ENCODE peak calls at places on chromosomes 13 and 19, in seven cellular contexts. C, J, O, G, Z, Q and R are unnamed samples.

GRCh38 chr13:110916671-110917142 is 1.8 kb upstream of the ANKRD10 start:
- DNase-seq in Z (no peak), G (no peak), O (no peak), J (peak; percentile 82), C (no peak), Q (peak; percentile 37), R (no peak)

GRCh38 chr13:67651908-67652307 is 421.8 kb upstream of the PCDH9 start:
- DNase-seq in C (no peak), O (no peak), G (no peak), Z (no peak), Q (no peak), J (no peak), R (no peak)

GRCh38 chr13:73598021-73598712 is 536.0 kb downstream of the KLF12 start:
- DNase-seq in O (no peak), G (no peak), J (peak; percentile 30), C (peak; percentile 4), Q (peak; percentile 41), Z (peak; percentile 93), R (no peak)

GRCh38 chr19:3198901-3199700 is 13.4 kb downstream of the NCLN start:
- DNase-seq in Q (no peak), O (no peak), J (no peak), G (no peak), C (no peak), Z (no peak), R (no peak)

GRCh38 chr19:8319807-8320520 is 1.2 kb downstream of the NDUFA7 start:
- DNase-seq in G (no peak), C (no peak), J (no peak), Q (no peak), O (no peak), Z (no peak), R (no peak)

GRCh38 chr13:23202383-23202782 is 21.6 kb downstream of the SGCG start:
- DNase-seq in C (no peak), Z (no peak), G (no peak), J (peak; percentile 39), Q (no peak), O (no peak), R (no peak)

GRCh38 chr19:11624064-11624463 is 26.8 kb downstream of the ZNF627 start:
- DNase-seq in Q (peak; percentile 15), G (no peak), J (peak; percentile 79), O (no peak), Z (peak; percentile 61), C (no peak), R (no peak)

GRCh38 chr13:89066868-89067466 is 1395.8 kb downstream of the SLITRK5 start:
- DNase-seq in G (peak; percentile 21), O (peak; percentile 38), C (peak; percentile 13), J (peak; percentile 46), Q (peak; percentile 77), Z (peak; percentile 68), R (peak; percentile 19)

GRCh38 chr19:17448190-17448967 is at the start of gene TMEM221:
- DNase-seq in C (peak; percentile 51), Q (peak; percentile 79), J (peak; percentile 69), O (no peak), G (no peak), Z (peak; percentile 54), R (peak; percentile 86)

GRCh38 chr13:27775943-27776342 is 16.3 kb upstream of the GSX1 start:
- DNase-seq in O (no peak), C (no peak), Q (no peak), G (no peak), Z (peak; percentile 58), J (no peak), R (no peak)

GRCh38 chr13:45773236-45773635 is 71.1 kb downstream of the CBY2 start:
- DNase-seq in J (peak; percentile 17), G (no peak), Q (no peak), O (no peak), Z (no peak), C (no peak), R (no peak)

GRCh38 chr13:66940113-66940512 is 290.0 kb downstream of the PCDH9 start:
- DNase-seq in J (no peak), Z (no peak), G (no peak), O (no peak), Q (no peak), C (no peak), R (no peak)

GRCh38 chr13:67015976-67016600 is 214.0 kb downstream of the PCDH9 start:
- DNase-seq in Q (no peak), J (no peak), C (no peak), O (no peak), Z (no peak), G (no peak), R (no peak)

GRCh38 chr13:52449323-52450011 is 967 bp downstream of the VPS36 start:
- DNase-seq in C (no peak), Q (no peak), O (no peak), Z (no peak), G (peak; percentile 9), J (no peak), R (no peak)

GRCh38 chr19:2949939-2950285 is 5.1 kb upstream of the ZNF77 start:
- DNase-seq in Z (peak; percentile 4), Q (peak; percentile 75), O (no peak), C (no peak), J (peak; percentile 32), G (no peak), R (peak; percentile 72)

GRCh38 chr13:106514928-106515634 is 20.4 kb downstream of the EFNB2 start:
- DNase-seq in Z (no peak), G (no peak), Q (no peak), J (no peak), O (no peak), C (no peak), R (no peak)

GRCh38 chr19:30288957-30289735 is 83.0 kb upstream of the ZNF536 start:
- DNase-seq in Q (no peak), J (no peak), G (no peak), O (no peak), Z (no peak), C (no peak), R (no peak)

GRCh38 chr13:114213980-114214379 is 20.7 kb upstream of the CDC16 start:
- DNase-seq in J (no peak), Z (no peak), O (no peak), Q (no peak), C (no peak), G (no peak), R (no peak)

GRCh38 chr13:26229080-26229615 is 7.0 kb upstream of the RNF6 start:
- DNase-seq in Z (no peak), J (no peak), O (no peak), C (no peak), Q (no peak), G (no peak), R (no peak)

GRCh38 chr19:54017266-54017665 is 25.8 kb downstream of the CACNG6 start:
- DNase-seq in C (no peak), O (no peak), Z (peak; percentile 53), Q (no peak), G (no peak), J (peak; percentile 48), R (no peak)

GRCh38 chr13:71219671-71220070 is 647.3 kb downstream of the DACH1 start:
- DNase-seq in C (no peak), O (no peak), J (no peak), G (no peak), Q (no peak), Z (no peak), R (no peak)

GRCh38 chr19:29526730-29527499 is 1.1 kb downstream of the VSTM2B start:
- DNase-seq in O (no peak), J (peak; percentile 23), Q (no peak), C (no peak), G (no peak), Z (no peak), R (peak; percentile 49)

GRCh38 chr19:54158812-54159351 is 639 bp downstream of the LENG1 start:
- DNase-seq in J (peak; percentile 77), Q (no peak), O (no peak), Z (peak; percentile 36), G (peak; percentile 61), C (no peak), R (no peak)

GRCh38 chr13:49898792-49899191 is 37.3 kb downstream of the SPRYD7 start:
- DNase-seq in G (no peak), Q (no peak), J (no peak), Z (no peak), C (no peak), O (no peak), R (no peak)
- H3K9me2 ChIP-seq in G (no peaks in the 10 kb centered on the region), Q (no peaks in the 10 kb centered on the region), J (no peaks in the 10 kb centered on the region), Z (no peaks in the 10 kb centered on the region), C (no peaks in the 10 kb centered on the region), O (no peaks in the 10 kb centered on the region), R (no peaks in the 10 kb centered on the region)

GRCh38 chr19:31408460-31409124 is 59.4 kb upstream of the TSHZ3 start:
- DNase-seq in O (no peak), J (peak; percentile 90), C (no peak), Z (peak; percentile 36), Q (peak; percentile 38), G (no peak), R (no peak)
- H3K9me2 ChIP-seq in O (no peaks in the 10 kb centered on the region), J (no peaks in the 10 kb centered on the region), C (no peaks in the 10 kb centered on the region), Z (no peaks in the 10 kb centered on the region), Q (no peaks in the 10 kb centered on the region), G (no peaks in the 10 kb centered on the region), R (no peaks in the 10 kb centered on the region)

GRCh38 chr19:18769989-18770528 is 21.0 kb downstream of the COMP start:
- DNase-seq in Z (no peak), Q (no peak), J (no peak), C (no peak), G (no peak), O (no peak), R (no peak)

GRCh38 chr19:18768997-18769891 is 21.9 kb downstream of the COMP start:
- DNase-seq in J (no peak), C (peak; percentile 46), O (no peak), G (no peak), Q (no peak), Z (no peak), R (no peak)

GRCh38 chr19:18765224-18765623 is 25.9 kb downstream of the COMP start:
- DNase-seq in J (no peak), Z (no peak), G (no peak), O (no peak), Q (no peak), C (peak; percentile 30), R (no peak)

GRCh38 chr19:18770663-18771327 is 20.3 kb downstream of the COMP start:
- DNase-seq in G (no peak), Z (no peak), O (no peak), Q (no peak), J (no peak), C (no peak), R (no peak)

DNA sequence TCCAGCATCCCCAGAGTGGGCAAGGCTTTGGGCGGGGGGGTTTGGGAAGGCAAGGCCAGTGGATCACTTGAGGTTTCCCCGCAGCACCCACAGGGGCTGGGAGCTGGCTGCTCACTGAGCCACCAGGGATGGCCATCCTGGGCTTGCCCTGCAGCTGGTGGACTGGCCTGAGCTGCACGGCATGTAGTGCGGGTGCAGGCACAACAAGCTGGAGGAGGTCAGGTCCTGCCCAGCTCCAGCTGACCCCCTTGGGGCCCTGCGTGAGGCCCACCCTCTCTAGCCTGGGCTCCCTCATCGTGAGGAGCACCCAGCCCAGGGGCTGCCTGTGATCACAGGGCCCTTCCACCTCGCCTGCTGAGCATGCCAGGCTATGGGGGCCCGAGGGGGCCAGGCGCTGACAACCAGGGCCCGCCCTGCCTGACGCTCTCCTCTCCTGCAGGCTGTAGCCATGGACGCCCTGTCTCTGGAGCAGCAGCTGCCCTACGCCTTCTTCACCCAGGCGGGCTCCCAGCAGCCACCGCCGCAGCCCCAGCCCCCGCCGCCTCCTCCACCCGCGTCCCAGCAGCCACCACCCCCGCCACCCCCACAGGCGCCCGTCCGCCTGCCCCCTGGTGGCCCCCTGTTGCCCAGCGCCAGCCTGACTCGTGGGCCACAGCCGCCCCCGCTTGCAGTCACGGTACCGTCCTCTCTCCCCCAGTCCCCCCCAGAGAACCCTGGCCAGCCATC is 22.9 kb downstream of the COMP start:
- DNase-seq in J (no peak), G (no peak), O (no peak), C (no peak), Z (no peak), Q (no peak), R (peak; percentile 86)
- H3K9me2 ChIP-seq in J (no peaks in the 10 kb centered on the region), G (no peaks in the 10 kb centered on the region), O (no peaks in the 10 kb centered on the region), C (no peaks in the 10 kb centered on the region), Z (no peaks in the 10 kb centered on the region), Q (no peaks in the 10 kb centered on the region), R (no peaks in the 10 kb centered on the region)

GRCh38 chr19:21460686-21461085 is 44.7 kb upstream of the ZNF429 start:
- DNase-seq in Z (no peak), J (no peak), C (no peak), G (no peak), Q (no peak), O (no peak), R (no peak)
- H3K9me2 ChIP-seq in Z (no peaks in the 10 kb centered on the region), J (no peaks in the 10 kb centered on the region), C (no peaks in the 10 kb centered on the region), G (no peaks in the 10 kb centered on the region), Q (no peaks in the 10 kb centered on the region), O (no peaks in the 10 kb centered on the region), R (no peaks in the 10 kb centered on the region)